ENCODE peak calls at places on chromosomes 4 and X, in five cellular contexts. Y, K, W, Q and O are unnamed samples.

GRCh38 chr4:42398448-42399355 is 1.4 kb downstream of the SHISA3 start:
- DNase-seq in Y (peak), K (no peak), W (no peak), Q (no peak), O (no peak)

GRCh38 chr4:22573198-22573597 is 57.3 kb upstream of the ADGRA3 start:
- DNase-seq in K (peak), Y (peak), Q (peak), W (no peak), O (peak)

GRCh38 chr4:121898150-121898549 is 27.9 kb upstream of the BBS7 start:
- DNase-seq in Q (no peak), W (no peak), K (no peak), Y (no peak), O (no peak)

GRCh38 chr4:52997132-52997416 is 135.0 kb downstream of the RASL11B start:
- DNase-seq in W (no peak), Q (no peak), K (peak), Y (no peak), O (no peak)

GRCh38 chr4:80202784-80203553 is 5.7 kb downstream of the PRDM8 start:
- DNase-seq in Y (no peak), W (no peak), Q (peak), K (peak), O (peak)

GRCh38 chrX:1600406-1601050 is 9.1 kb downstream of the AKAP17A start:
- DNase-seq in W (no peak), K (no peak), Q (no peak), Y (no peak), O (no peak)

GRCh38 chr4:37953620-37954325 is 6.4 kb upstream of the PTTG2 start:
- DNase-seq in K (no peak), W (no peak), Q (no peak), Y (no peak), O (no peak)

GRCh38 chrX:27591938-27592337 is 1.8 kb downstream of the DCAF8L2 start:
- DNase-seq in W (no peak), Y (no peak), K (no peak), Q (no peak), O (no peak)

GRCh38 chr4:53281438-53281837 is 84.4 kb downstream of the SCFD2 start:
- DNase-seq in W (no peak), K (peak), Q (no peak), Y (no peak), O (no peak)

GRCh38 chr4:78477276-78477675 is 74.3 kb upstream of the ANXA3 start:
- DNase-seq in W (no peak), K (peak), Q (no peak), Y (no peak), O (no peak)
- TF ChIP-seq CTCF in W (no peak), K (no peak), Q (no peak), Y (no peak), O (no peak)

DNA sequence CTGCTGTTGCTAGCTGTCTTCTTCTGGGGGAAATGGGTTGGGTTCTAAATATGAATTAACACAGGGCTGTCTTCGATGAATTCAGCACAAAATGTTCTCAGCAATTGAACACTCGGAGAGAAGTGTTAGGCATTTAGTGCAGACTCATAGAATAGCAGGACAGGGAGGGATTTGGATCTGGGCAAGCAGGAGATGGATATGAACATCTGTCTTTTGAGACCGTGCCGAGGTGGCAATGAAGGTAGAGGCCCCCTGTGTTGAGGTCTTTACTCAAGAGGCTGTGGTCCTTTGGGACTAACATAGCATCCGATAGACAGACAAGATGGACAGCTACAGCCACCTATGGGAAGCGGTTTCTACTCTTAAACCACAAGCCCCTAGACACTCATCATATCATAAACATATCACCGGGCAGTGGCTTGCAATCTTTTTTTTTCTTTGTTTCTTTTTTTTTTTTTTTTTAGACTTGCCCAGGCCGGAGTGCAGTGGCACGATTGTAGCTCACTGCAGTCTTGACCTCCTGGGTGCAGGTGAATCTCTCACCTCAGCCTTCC is 6.7 kb downstream of the CD99 start:
- DNase-seq in Y (no peak), K (no peak), Q (no peak), W (no peak), O (no peak)
- H3K4me3 ChIP-seq in Y (peak), K (no peak), Q (no peak), W (no peak), O (no peak)

DNA sequence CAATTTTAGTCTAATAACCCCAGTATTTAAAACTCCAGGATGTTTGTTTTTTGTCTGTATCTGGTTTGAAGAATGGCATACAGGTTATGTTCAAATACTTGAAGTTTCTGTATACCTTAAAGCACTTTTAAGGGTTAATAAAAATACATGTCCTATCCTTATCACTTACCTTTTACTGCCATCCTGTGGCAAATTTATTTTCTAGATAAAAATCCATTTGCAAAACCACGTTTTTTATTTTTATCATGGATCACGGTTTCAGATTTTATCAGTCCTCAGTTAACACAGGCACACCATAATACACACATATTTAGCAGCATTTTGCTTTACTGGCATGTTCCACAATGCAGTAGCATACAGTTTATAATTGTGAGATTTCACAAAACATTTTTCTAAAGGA is 113.3 kb upstream of the H2AZ1 start:
- DNase-seq in Y (no peak), W (peak), K (no peak), Q (no peak), O (no peak)
- TF ChIP-seq CTCF in Y (no peak), W (peak), K (no peak), Q (no peak), O (no peak)

GRCh38 chr4:107683873-107684272 is 36.2 kb downstream of the PAPSS1 start:
- DNase-seq in K (no peak), Q (no peak), Y (no peak), W (no peak), O (no peak)
- H3K4me3 ChIP-seq in K (no peak), Q (no peak), Y (no peak), W (no peak), O (no peak)

GRCh38 chr4:73922766-73923630 is 53.8 kb downstream of the CXCL1 start:
- DNase-seq in K (peak), Q (no peak), W (no peak), Y (no peak), O (no peak)
- TF ChIP-seq CTCF in K (peak), Q (peak), W (peak), Y (peak), O (peak)

DNA sequence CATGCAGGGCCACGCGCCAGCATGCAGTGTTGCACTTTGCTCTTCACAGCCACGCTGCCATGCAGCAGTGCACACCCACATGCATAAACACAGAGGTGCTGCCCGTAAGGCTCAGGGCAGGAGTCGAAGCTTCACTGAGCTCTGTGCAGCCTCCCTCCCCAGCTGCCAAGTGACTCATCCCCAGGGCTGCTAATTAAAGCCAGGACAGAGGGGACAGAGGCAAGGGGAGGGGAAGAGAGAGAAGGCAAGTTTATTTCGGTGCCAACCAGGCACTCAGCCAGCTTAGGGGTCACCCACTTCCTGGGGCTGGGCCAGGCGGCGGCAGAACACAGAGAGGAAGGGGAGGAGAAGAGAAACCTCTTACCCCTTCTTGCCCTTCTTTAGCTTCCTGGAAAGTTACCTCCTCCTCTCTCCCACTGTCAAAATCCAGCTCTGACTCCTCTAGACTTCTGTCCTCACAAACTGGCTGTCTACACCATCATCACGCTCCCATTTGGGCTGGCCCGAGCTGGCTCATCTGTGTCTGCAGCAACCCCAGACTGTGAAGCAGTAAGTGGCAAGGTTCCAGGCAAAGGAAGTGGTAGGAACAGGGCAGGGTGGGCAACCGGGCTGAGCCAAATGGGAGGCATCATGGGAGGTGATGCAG is 6.2 kb upstream of the IQSEC2 start:
- DNase-seq in K (peak), W (peak), Y (peak), Q (peak), O (peak)
- H3K4me3 ChIP-seq in K (no peak), W (peak), Y (peak), Q (no peak), O (peak)

GRCh38 chrX:116490091-116490490 is 27.3 kb upstream of the CT83 start:
- DNase-seq in K (peak), Y (no peak), W (peak), Q (no peak), O (no peak)
- TF ChIP-seq CTCF in K (peak), Y (peak), W (peak), Q (peak), O (no peak)

GRCh38 chr4:109434793-109435080 is 1.1 kb downstream of the SEC24B start:
- DNase-seq in Q (no peak), W (no peak), Y (no peak), K (peak), O (no peak)

GRCh38 chr4:109434007-109434792 is 585 bp downstream of the SEC24B start:
- DNase-seq in Q (peak), W (peak), Y (peak), K (peak), O (peak)

GRCh38 chr4:109433281-109434006 is at the start of gene SEC24B:
- DNase-seq in K (peak), Q (peak), W (peak), Y (peak), O (peak)

GRCh38 chr4:109436504-109436903 is 2.9 kb downstream of the SEC24B start:
- DNase-seq in Q (no peak), Y (no peak), W (no peak), K (no peak), O (no peak)

GRCh38 chr4:109435635-109436034 is 2.0 kb downstream of the SEC24B start:
- DNase-seq in Y (no peak), W (no peak), Q (no peak), K (no peak), O (no peak)
- H3K4me3 ChIP-seq in Y (peak), W (peak), Q (no peak), K (peak), O (peak)

DNA sequence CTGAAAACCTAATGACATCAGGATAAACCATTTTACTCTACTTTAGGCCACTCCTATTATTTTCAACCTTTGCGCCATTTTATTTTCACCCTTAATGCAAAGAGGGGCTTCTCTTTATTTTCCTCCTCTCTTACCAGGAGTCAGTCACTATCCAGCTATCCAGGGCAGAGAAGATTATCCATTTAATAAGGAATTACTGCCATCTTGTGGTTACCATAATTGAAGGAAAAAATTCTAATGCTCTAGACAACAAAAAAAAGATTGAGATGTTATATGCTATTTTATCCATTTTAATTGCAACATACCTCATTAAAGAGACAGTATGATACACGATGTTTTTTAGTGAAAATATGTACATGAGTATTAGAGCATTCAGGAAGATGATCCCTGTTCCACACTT is 514.5 kb upstream of the FAM241A start:
- DNase-seq in Q (no peak), W (peak), Y (no peak), K (peak), O (no peak)
- TF ChIP-seq CTCF in Q (no peak), W (peak), Y (peak), K (peak), O (no peak)